ENCODE peak calls at places on chromosomes 12 and 14, in ten cellular contexts. One of them, this sample, is unnamed. For H3K4me1, the result is how much of the 10 kb centered on the place peaks cover.

GRCh38 chr12:31362115-31362758 is 36.3 kb upstream of the SINHCAF start:
- DNase-seq in left ventricle myocardium inferior: no peak
- DNase-seq in A549: no peak
- DNase-seq in endodermal cell: peak
- DNase-seq in right atrium auricular region: no peak
- DNase-seq in uterus: no peak
- DNase-seq in transverse colon: peak
- DNase-seq in effector memory CD4-positive, alpha-beta T cell: no peak
- DNase-seq in cardiac muscle cell: peak
- DNase-seq in lower lobe of right lung: no peak
- DNase-seq in this sample: no peak

GRCh38 chr12:42097971-42098370 is 46.7 kb downstream of the GXYLT1 start:
- DNase-seq in left ventricle myocardium inferior: no peak
- DNase-seq in A549: no peak
- DNase-seq in endodermal cell: no peak
- DNase-seq in right atrium auricular region: no peak
- DNase-seq in uterus: no peak
- DNase-seq in transverse colon: no peak
- DNase-seq in effector memory CD4-positive, alpha-beta T cell: peak
- DNase-seq in cardiac muscle cell: no peak
- DNase-seq in lower lobe of right lung: no peak
- DNase-seq in this sample: no peak

GRCh38 chr12:5901416-5901815 is 43.6 kb downstream of the ANO2 start:
- DNase-seq in left ventricle myocardium inferior: no peak
- DNase-seq in A549: no peak
- DNase-seq in endodermal cell: peak
- DNase-seq in right atrium auricular region: peak
- DNase-seq in uterus: no peak
- DNase-seq in transverse colon: no peak
- DNase-seq in effector memory CD4-positive, alpha-beta T cell: no peak
- DNase-seq in cardiac muscle cell: no peak
- DNase-seq in lower lobe of right lung: no peak
- DNase-seq in this sample: no peak

GRCh38 chr12:38555620-38556596 is 239.3 kb downstream of the ALG10B start:
- DNase-seq in left ventricle myocardium inferior: no peak
- DNase-seq in A549: peak
- DNase-seq in endodermal cell: no peak
- DNase-seq in right atrium auricular region: no peak
- DNase-seq in uterus: no peak
- DNase-seq in transverse colon: no peak
- DNase-seq in effector memory CD4-positive, alpha-beta T cell: no peak
- DNase-seq in cardiac muscle cell: no peak
- DNase-seq in lower lobe of right lung: no peak
- DNase-seq in this sample: no peak

GRCh38 chr14:95523051-95523817 is 6.8 kb upstream of the SYNE3 start:
- DNase-seq in left ventricle myocardium inferior: no peak
- DNase-seq in A549: no peak
- DNase-seq in endodermal cell: peak
- DNase-seq in right atrium auricular region: peak
- DNase-seq in uterus: no peak
- DNase-seq in transverse colon: no peak
- DNase-seq in effector memory CD4-positive, alpha-beta T cell: no peak
- DNase-seq in cardiac muscle cell: no peak
- DNase-seq in lower lobe of right lung: no peak
- DNase-seq in this sample: no peak

GRCh38 chr14:60722836-60723217 is 1.3 kb downstream of the SIX4 start:
- DNase-seq in left ventricle myocardium inferior: no peak
- DNase-seq in A549: peak
- DNase-seq in endodermal cell: no peak
- DNase-seq in right atrium auricular region: no peak
- DNase-seq in uterus: no peak
- DNase-seq in transverse colon: peak
- DNase-seq in effector memory CD4-positive, alpha-beta T cell: no peak
- DNase-seq in cardiac muscle cell: peak
- DNase-seq in lower lobe of right lung: no peak
- DNase-seq in this sample: peak

GRCh38 chr14:69535230-69535848 is 39.3 kb downstream of the CCDC177 start:
- DNase-seq in left ventricle myocardium inferior: no peak
- DNase-seq in A549: peak
- DNase-seq in endodermal cell: peak
- DNase-seq in right atrium auricular region: peak
- DNase-seq in uterus: peak
- DNase-seq in transverse colon: peak
- DNase-seq in effector memory CD4-positive, alpha-beta T cell: no peak
- DNase-seq in cardiac muscle cell: peak
- DNase-seq in lower lobe of right lung: no peak
- DNase-seq in this sample: no peak

GRCh38 chr12:92735131-92735721 is 32.4 kb downstream of the PLEKHG7 start:
- DNase-seq in left ventricle myocardium inferior: no peak
- DNase-seq in A549: peak
- DNase-seq in endodermal cell: no peak
- DNase-seq in right atrium auricular region: no peak
- DNase-seq in uterus: no peak
- DNase-seq in transverse colon: no peak
- DNase-seq in effector memory CD4-positive, alpha-beta T cell: no peak
- DNase-seq in cardiac muscle cell: no peak
- DNase-seq in lower lobe of right lung: no peak
- DNase-seq in this sample: no peak

GRCh38 chr14:22194669-22195068 is 394.4 kb downstream of the DAD1 start:
- DNase-seq in left ventricle myocardium inferior: no peak
- DNase-seq in A549: no peak
- DNase-seq in endodermal cell: no peak
- DNase-seq in right atrium auricular region: no peak
- DNase-seq in uterus: no peak
- DNase-seq in transverse colon: no peak
- DNase-seq in effector memory CD4-positive, alpha-beta T cell: no peak
- DNase-seq in cardiac muscle cell: no peak
- DNase-seq in lower lobe of right lung: no peak
- DNase-seq in this sample: no peak

DNA sequence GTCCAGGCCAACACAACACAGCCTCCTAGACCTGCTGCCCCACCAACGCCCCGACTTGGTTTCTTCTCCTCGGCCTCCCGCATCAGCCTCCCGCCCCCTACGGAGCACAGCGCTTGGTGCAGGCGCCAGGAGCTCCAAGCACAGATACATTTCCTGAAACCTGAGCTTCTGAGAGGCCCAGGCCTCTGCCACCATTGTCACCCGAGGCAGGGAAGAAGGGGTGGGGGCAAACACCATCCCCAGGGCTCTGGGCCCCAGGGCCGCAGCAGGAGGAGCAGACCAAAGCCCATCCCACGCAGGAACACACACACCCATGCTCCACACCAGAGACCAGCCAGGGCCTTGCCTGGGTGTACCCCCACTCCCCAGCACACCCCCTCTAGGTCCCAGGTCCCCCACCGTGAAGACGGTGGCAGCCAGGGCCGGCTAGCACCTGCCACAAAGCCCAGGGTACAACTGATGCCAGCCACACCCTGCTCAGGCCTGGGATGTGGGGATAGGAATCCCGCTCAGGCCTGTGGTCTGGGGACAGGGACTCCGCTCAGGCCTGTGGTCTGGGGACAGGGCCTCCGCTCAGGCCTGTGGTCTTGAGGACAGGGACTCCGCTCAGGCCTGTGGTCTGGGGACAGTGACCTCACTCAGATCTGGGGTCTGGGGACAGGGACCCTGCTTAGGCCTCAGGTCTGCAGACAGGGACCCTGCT is 5.4 kb downstream of the JAG2 start:
- DNase-seq in left ventricle myocardium inferior: no peak
- DNase-seq in A549: no peak
- DNase-seq in endodermal cell: no peak
- DNase-seq in right atrium auricular region: no peak
- DNase-seq in uterus: no peak
- DNase-seq in transverse colon: no peak
- DNase-seq in effector memory CD4-positive, alpha-beta T cell: no peak
- DNase-seq in cardiac muscle cell: no peak
- DNase-seq in lower lobe of right lung: no peak
- DNase-seq in this sample: no peak
- H3K27ac ChIP-seq in left ventricle myocardium inferior: no peak
- H3K27ac ChIP-seq in A549: no peak
- H3K27ac ChIP-seq in endodermal cell: no peak
- H3K27ac ChIP-seq in right atrium auricular region: no peak
- H3K27ac ChIP-seq in uterus: no peak
- H3K27ac ChIP-seq in transverse colon: no peak
- H3K27ac ChIP-seq in effector memory CD4-positive, alpha-beta T cell: no peak
- H3K27ac ChIP-seq in cardiac muscle cell: no peak
- H3K27ac ChIP-seq in lower lobe of right lung: no peak
- H3K27ac ChIP-seq in this sample: no peak

DNA sequence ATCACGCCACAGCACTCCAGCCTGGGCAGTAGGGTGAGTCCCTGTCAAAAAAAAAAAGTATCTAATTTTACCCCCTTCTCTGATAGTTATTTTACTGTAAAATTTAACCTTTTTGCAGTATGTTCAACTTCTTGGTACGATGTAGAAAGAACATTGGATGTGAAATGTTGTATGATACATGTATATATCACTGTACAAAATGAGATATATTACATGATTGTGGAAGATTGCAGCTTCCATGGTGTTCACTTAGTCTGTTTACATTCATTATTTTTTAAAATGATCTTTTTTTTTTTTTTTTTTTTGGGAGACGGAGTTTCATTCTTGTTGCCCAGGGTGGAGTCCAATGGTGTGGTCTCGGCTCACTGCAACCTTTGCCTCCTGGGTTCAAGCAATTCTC is 9.0 kb downstream of the SP1 start:
- DNase-seq in left ventricle myocardium inferior: no peak
- DNase-seq in A549: no peak
- DNase-seq in endodermal cell: no peak
- DNase-seq in right atrium auricular region: no peak
- DNase-seq in uterus: no peak
- DNase-seq in transverse colon: no peak
- DNase-seq in effector memory CD4-positive, alpha-beta T cell: no peak
- DNase-seq in cardiac muscle cell: no peak
- DNase-seq in lower lobe of right lung: no peak
- DNase-seq in this sample: no peak
- H3K4me1 ChIP-seq in left ventricle myocardium inferior: half or more
- H3K4me1 ChIP-seq in A549: under half
- H3K4me1 ChIP-seq in endodermal cell: under half
- H3K4me1 ChIP-seq in right atrium auricular region: under half
- H3K4me1 ChIP-seq in uterus: under half
- H3K4me1 ChIP-seq in transverse colon: under half
- H3K4me1 ChIP-seq in effector memory CD4-positive, alpha-beta T cell: under half
- H3K4me1 ChIP-seq in cardiac muscle cell: under half
- H3K4me1 ChIP-seq in lower lobe of right lung: half or more
- H3K4me1 ChIP-seq in this sample: half or more

GRCh38 chr14:103857256-103857655 is 9.9 kb upstream of the PPP1R13B start:
- DNase-seq in left ventricle myocardium inferior: no peak
- DNase-seq in A549: no peak
- DNase-seq in endodermal cell: no peak
- DNase-seq in right atrium auricular region: no peak
- DNase-seq in uterus: no peak
- DNase-seq in transverse colon: no peak
- DNase-seq in effector memory CD4-positive, alpha-beta T cell: no peak
- DNase-seq in cardiac muscle cell: no peak
- DNase-seq in lower lobe of right lung: peak
- DNase-seq in this sample: no peak

GRCh38 chr14:103855734-103856095 is 8.3 kb upstream of the PPP1R13B start:
- DNase-seq in left ventricle myocardium inferior: no peak
- DNase-seq in A549: no peak
- DNase-seq in endodermal cell: no peak
- DNase-seq in right atrium auricular region: no peak
- DNase-seq in uterus: no peak
- DNase-seq in transverse colon: no peak
- DNase-seq in effector memory CD4-positive, alpha-beta T cell: no peak
- DNase-seq in cardiac muscle cell: no peak
- DNase-seq in lower lobe of right lung: no peak
- DNase-seq in this sample: no peak

GRCh38 chr14:103856105-103856504 is 8.7 kb upstream of the PPP1R13B start:
- DNase-seq in left ventricle myocardium inferior: no peak
- DNase-seq in A549: no peak
- DNase-seq in endodermal cell: peak
- DNase-seq in right atrium auricular region: no peak
- DNase-seq in uterus: no peak
- DNase-seq in transverse colon: no peak
- DNase-seq in effector memory CD4-positive, alpha-beta T cell: no peak
- DNase-seq in cardiac muscle cell: no peak
- DNase-seq in lower lobe of right lung: peak
- DNase-seq in this sample: no peak

GRCh38 chr14:103854822-103855733 is 7.7 kb upstream of the PPP1R13B start:
- DNase-seq in left ventricle myocardium inferior: no peak
- DNase-seq in A549: no peak
- DNase-seq in endodermal cell: peak
- DNase-seq in right atrium auricular region: no peak
- DNase-seq in uterus: no peak
- DNase-seq in transverse colon: peak
- DNase-seq in effector memory CD4-positive, alpha-beta T cell: no peak
- DNase-seq in cardiac muscle cell: peak
- DNase-seq in lower lobe of right lung: peak
- DNase-seq in this sample: no peak

GRCh38 chr14:103854017-103854808 is 6.8 kb upstream of the PPP1R13B start:
- DNase-seq in left ventricle myocardium inferior: no peak
- DNase-seq in A549: no peak
- DNase-seq in endodermal cell: no peak
- DNase-seq in right atrium auricular region: no peak
- DNase-seq in uterus: no peak
- DNase-seq in transverse colon: no peak
- DNase-seq in effector memory CD4-positive, alpha-beta T cell: no peak
- DNase-seq in cardiac muscle cell: no peak
- DNase-seq in lower lobe of right lung: peak
- DNase-seq in this sample: no peak
- H3K27ac ChIP-seq in left ventricle myocardium inferior: peak
- H3K27ac ChIP-seq in A549: no peak
- H3K27ac ChIP-seq in endodermal cell: no peak
- H3K27ac ChIP-seq in right atrium auricular region: peak
- H3K27ac ChIP-seq in uterus: no peak
- H3K27ac ChIP-seq in transverse colon: no peak
- H3K27ac ChIP-seq in effector memory CD4-positive, alpha-beta T cell: no peak
- H3K27ac ChIP-seq in cardiac muscle cell: peak
- H3K27ac ChIP-seq in lower lobe of right lung: peak
- H3K27ac ChIP-seq in this sample: no peak

GRCh38 chr12:95206916-95207315 is 10.4 kb downstream of the FGD6 start:
- DNase-seq in left ventricle myocardium inferior: no peak
- DNase-seq in A549: no peak
- DNase-seq in endodermal cell: no peak
- DNase-seq in right atrium auricular region: no peak
- DNase-seq in uterus: no peak
- DNase-seq in transverse colon: no peak
- DNase-seq in effector memory CD4-positive, alpha-beta T cell: no peak
- DNase-seq in cardiac muscle cell: no peak
- DNase-seq in lower lobe of right lung: no peak
- DNase-seq in this sample: no peak

GRCh38 chr12:95205685-95206084 is 11.6 kb downstream of the FGD6 start:
- DNase-seq in left ventricle myocardium inferior: no peak
- DNase-seq in A549: peak
- DNase-seq in endodermal cell: peak
- DNase-seq in right atrium auricular region: no peak
- DNase-seq in uterus: peak
- DNase-seq in transverse colon: no peak
- DNase-seq in effector memory CD4-positive, alpha-beta T cell: no peak
- DNase-seq in cardiac muscle cell: peak
- DNase-seq in lower lobe of right lung: no peak
- DNase-seq in this sample: no peak

GRCh38 chr12:95204141-95204866 is 13.0 kb downstream of the FGD6 start:
- DNase-seq in left ventricle myocardium inferior: no peak
- DNase-seq in A549: peak
- DNase-seq in endodermal cell: peak
- DNase-seq in right atrium auricular region: peak
- DNase-seq in uterus: peak
- DNase-seq in transverse colon: peak
- DNase-seq in effector memory CD4-positive, alpha-beta T cell: no peak
- DNase-seq in cardiac muscle cell: peak
- DNase-seq in lower lobe of right lung: peak
- DNase-seq in this sample: no peak

GRCh38 chr12:95203477-95203843 is 13.8 kb downstream of the FGD6 start:
- DNase-seq in left ventricle myocardium inferior: no peak
- DNase-seq in A549: no peak
- DNase-seq in endodermal cell: no peak
- DNase-seq in right atrium auricular region: no peak
- DNase-seq in uterus: no peak
- DNase-seq in transverse colon: no peak
- DNase-seq in effector memory CD4-positive, alpha-beta T cell: no peak
- DNase-seq in cardiac muscle cell: no peak
- DNase-seq in lower lobe of right lung: no peak
- DNase-seq in this sample: no peak

GRCh38 chr12:95205016-95205415 is 12.3 kb downstream of the FGD6 start:
- DNase-seq in left ventricle myocardium inferior: no peak
- DNase-seq in A549: no peak
- DNase-seq in endodermal cell: no peak
- DNase-seq in right atrium auricular region: no peak
- DNase-seq in uterus: no peak
- DNase-seq in transverse colon: no peak
- DNase-seq in effector memory CD4-positive, alpha-beta T cell: no peak
- DNase-seq in cardiac muscle cell: no peak
- DNase-seq in lower lobe of right lung: no peak
- DNase-seq in this sample: no peak
- H3K4me1 ChIP-seq in left ventricle myocardium inferior: half or more
- H3K4me1 ChIP-seq in A549: half or more
- H3K4me1 ChIP-seq in endodermal cell: under half
- H3K4me1 ChIP-seq in right atrium auricular region: under half
- H3K4me1 ChIP-seq in uterus: under half
- H3K4me1 ChIP-seq in transverse colon: under half
- H3K4me1 ChIP-seq in effector memory CD4-positive, alpha-beta T cell: under half
- H3K4me1 ChIP-seq in cardiac muscle cell: half or more
- H3K4me1 ChIP-seq in lower lobe of right lung: half or more
- H3K4me1 ChIP-seq in this sample: under half